ENCODE peak calls at places on chromosomes 7 and 10, in six cellular contexts. M is lung; A is A549; B is iPS DF 6.9; O is CD4-positive, CD25-positive, alpha-beta regulatory T cell; W is adrenal gland. D is an unnamed sample. For H3K9me3, the result is how much of the 10 kb centered on the place peaks cover.

GRCh38 chr7:44155191-44156185 is 14.4 kb upstream of the MYL7 start:
- DNase-seq in O (no peak), B (no peak), M (no peak), A (no peak), W (no peak), D (no peak)

GRCh38 chr7:15929406-15929805 is 242.9 kb upstream of the MEOX2 start:
- DNase-seq in A (no peak), W (no peak), M (no peak), O (no peak), B (no peak), D (no peak)

GRCh38 chr10:35639651-35640311 is 2.3 kb downstream of the FZD8 start:
- DNase-seq in O (no peak), A (peak), B (no peak), W (no peak), M (no peak), D (peak)

GRCh38 chr7:158957921-158958471 is 101.6 kb downstream of the DYNC2I1 start:
- DNase-seq in O (peak), W (no peak), A (no peak), B (no peak), M (peak), D (no peak)

GRCh38 chr7:132351858-132352539 is 224.3 kb downstream of the PLXNA4 start:
- DNase-seq in M (no peak), O (no peak), B (no peak), W (no peak), A (no peak), D (no peak)

GRCh38 chr10:112721080-112721698 is 228.9 kb upstream of the TCF7L2 start:
- DNase-seq in M (no peak), O (no peak), W (no peak), A (peak), B (peak), D (peak)

GRCh38 chr10:112299456-112299855 is 16.3 kb downstream of the TECTB start:
- DNase-seq in W (no peak), B (no peak), O (no peak), M (no peak), A (no peak), D (peak)

GRCh38 chr10:6564367-6564766 is 15.7 kb downstream of the PRKCQ start:
- DNase-seq in W (no peak), A (no peak), B (no peak), O (no peak), M (no peak), D (no peak)

GRCh38 chr10:127151981-127152699 is 44.3 kb downstream of the INSYN2A start:
- DNase-seq in W (no peak), A (peak), B (no peak), M (peak), O (no peak), D (no peak)

GRCh38 chr10:93566435-93567276 is at the start of gene FFAR4:
- DNase-seq in B (no peak), A (peak), O (no peak), M (no peak), W (peak), D (peak)

GRCh38 chr10:95414016-95414830 is 123.4 kb upstream of the PDLIM1 start:
- DNase-seq in M (no peak), A (no peak), O (no peak), W (no peak), B (no peak), D (no peak)

GRCh38 chr10:33381897-33382578 is 47.6 kb upstream of the NRP1 start:
- DNase-seq in O (no peak), A (no peak), W (no peak), M (no peak), B (no peak), D (no peak)

GRCh38 chr10:123494409-123494808 is 171.7 kb upstream of the GPR26 start:
- DNase-seq in A (no peak), B (no peak), O (no peak), M (no peak), W (no peak), D (no peak)

GRCh38 chr7:120588862-120589261 is 269.1 kb downstream of the TSPAN12 start:
- DNase-seq in B (no peak), M (no peak), A (no peak), O (no peak), W (no peak), D (no peak)

GRCh38 chr7:922334-923107 is 32.0 kb downstream of the ADAP1 start:
- DNase-seq in B (no peak), A (no peak), M (no peak), W (no peak), O (no peak), D (no peak)

GRCh38 chr7:132065973-132066611 is 509.7 kb upstream of the PODXL start:
- DNase-seq in A (no peak), W (no peak), B (no peak), O (no peak), M (no peak), D (no peak)

GRCh38 chr10:132955479-132955878 is 13.1 kb upstream of the CFAP46 start:
- DNase-seq in O (no peak), W (no peak), M (no peak), A (no peak), B (no peak), D (no peak)

GRCh38 chr10:97004591-97004990 is 172.5 kb downstream of the LCOR start:
- DNase-seq in B (no peak), W (peak), O (no peak), A (no peak), M (no peak), D (no peak)

GRCh38 chr7:33730958-33731357 is 174.4 kb upstream of the BMPER start:
- DNase-seq in B (no peak), O (no peak), A (no peak), M (no peak), W (no peak), D (no peak)

GRCh38 chr10:127935115-127935561 is 28.2 kb downstream of the PTPRE start:
- DNase-seq in O (no peak), A (no peak), B (no peak), W (no peak), M (no peak), D (no peak)

GRCh38 chr7:105036217-105037168 is 22.5 kb downstream of the KMT2E start:
- DNase-seq in M (no peak), A (no peak), B (no peak), W (no peak), O (no peak), D (no peak)

GRCh38 chr10:97042716-97043562 is 142.8 kb downstream of the SLIT1 start:
- DNase-seq in B (no peak), M (no peak), W (no peak), O (no peak), A (no peak), D (no peak)

GRCh38 chr10:48406204-48406603 is 99.7 kb downstream of the MAPK8 start:
- DNase-seq in M (no peak), A (peak), W (no peak), B (no peak), O (no peak), D (no peak)

GRCh38 chr7:116515584-116515983 is 9.3 kb upstream of the CAV1 start:
- DNase-seq in O (no peak), B (no peak), W (no peak), M (no peak), A (no peak), D (no peak)

GRCh38 chr7:101902680-101903504 is 85.5 kb downstream of the CUX1 start:
- DNase-seq in M (no peak), O (no peak), B (no peak), A (no peak), W (no peak), D (no peak)

GRCh38 chr7:138089080-138089901 is 13.0 kb downstream of the AKR1D1 start:
- DNase-seq in W (peak), A (peak), B (no peak), O (no peak), M (no peak), D (no peak)

GRCh38 chr7:30727061-30727945 is 24.6 kb upstream of the INMT start:
- DNase-seq in W (no peak), O (peak), M (no peak), B (no peak), A (no peak), D (no peak)

GRCh38 chr7:45241339-45242109 is 83.9 kb downstream of the RAMP3 start:
- DNase-seq in M (peak), O (no peak), W (no peak), B (no peak), A (peak), D (no peak)

GRCh38 chr10:33900591-33900990 is 566.1 kb upstream of the NRP1 start:
- DNase-seq in W (no peak), A (no peak), B (no peak), M (no peak), O (no peak), D (no peak)

GRCh38 chr7:42770106-42770505 is 141.8 kb downstream of the C7orf25 start:
- DNase-seq in M (no peak), A (no peak), O (no peak), B (no peak), W (no peak), D (no peak)

GRCh38 chr10:77927343-77928256 is 1.0 kb upstream of the DLG5 start:
- DNase-seq in M (no peak), W (no peak), O (no peak), A (no peak), B (no peak), D (no peak)

GRCh38 chr10:102462512-102463054 is 11.2 kb upstream of the C10orf95 start:
- DNase-seq in M (no peak), B (no peak), A (no peak), W (no peak), O (no peak), D (no peak)

GRCh38 chr10:113945075-113945686 is 90.7 kb downstream of the NHLRC2 start:
- DNase-seq in W (no peak), O (no peak), A (peak), B (no peak), M (peak), D (no peak)

GRCh38 chr10:103969436-103969835 is 2.5 kb downstream of the SLK start:
- DNase-seq in M (no peak), A (no peak), W (no peak), O (no peak), B (no peak), D (no peak)

GRCh38 chr10:12603766-12604470 is 254.6 kb downstream of the CAMK1D start:
- DNase-seq in M (no peak), B (no peak), W (no peak), O (no peak), A (no peak), D (no peak)

GRCh38 chr10:76684968-76685367 is 952.6 kb downstream of the KCNMA1 start:
- DNase-seq in B (no peak), W (no peak), O (no peak), A (no peak), M (no peak), D (no peak)

GRCh38 chr7:128215739-128216138 is 25.3 kb upstream of the LEP start:
- DNase-seq in W (no peak), A (no peak), M (no peak), O (no peak), B (no peak), D (no peak)

GRCh38 chr10:6086375-6087233 is 2.2 kb upstream of the RBM17 start:
- DNase-seq in W (peak), A (peak), M (peak), B (peak), O (peak), D (peak)

GRCh38 chr7:70052691-70053090 is 454.4 kb downstream of the AUTS2 start:
- DNase-seq in W (no peak), A (no peak), B (no peak), O (no peak), M (no peak), D (no peak)

GRCh38 chr7:136067277-136067676 is 90.1 kb upstream of the MTPN start:
- DNase-seq in A (no peak), O (no peak), W (no peak), B (no peak), M (no peak), D (no peak)

GRCh38 chr7:136066304-136067143 is 89.4 kb upstream of the MTPN start:
- DNase-seq in B (no peak), W (no peak), O (no peak), M (no peak), A (no peak), D (no peak)

GRCh38 chr7:136072447-136072846 is 95.3 kb upstream of the MTPN start:
- DNase-seq in M (no peak), O (no peak), A (no peak), B (no peak), W (no peak), D (no peak)

GRCh38 chr7:136071106-136071505 is 93.9 kb upstream of the MTPN start:
- DNase-seq in M (no peak), O (no peak), W (no peak), B (no peak), A (no peak), D (no peak)

GRCh38 chr7:136069840-136070529 is 92.8 kb upstream of the MTPN start:
- DNase-seq in M (no peak), A (no peak), O (no peak), B (no peak), W (no peak), D (no peak)
- H3K27ac ChIP-seq in M (no peak), A (no peak), O (no peak), B (no peak), W (no peak), D (no peak)

DNA sequence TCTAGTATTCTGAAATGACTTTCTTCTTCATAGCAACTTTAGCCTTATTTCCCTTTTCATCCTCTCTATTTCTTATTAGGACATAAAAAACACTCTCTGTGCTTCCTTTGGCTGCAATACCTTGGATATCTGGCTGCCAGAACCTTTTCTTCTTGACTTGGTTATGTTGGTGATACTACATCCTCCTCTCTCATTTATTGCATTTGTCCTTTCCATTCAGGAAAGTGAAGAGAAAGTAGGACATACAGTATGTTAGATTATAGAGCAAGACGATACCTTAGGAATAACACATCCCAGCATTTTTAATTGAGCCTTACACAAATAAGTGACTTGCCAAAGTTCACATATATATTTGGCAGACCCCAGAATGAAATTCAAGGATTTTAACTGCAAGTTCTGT is 210.1 kb upstream of the PPP1R3A start:
- DNase-seq in O (no peak), M (no peak), B (no peak), A (no peak), W (no peak), D (no peak)
- H3K4me3 ChIP-seq in O (no peak), M (no peak), B (no peak), A (no peak), W (no peak), D (no peak)

GRCh38 chr7:28953628-28954027 is 4.5 kb downstream of the TRIL start:
- DNase-seq in O (no peak), B (no peak), A (no peak), W (no peak), M (peak), D (no peak)
- H3K9me3 ChIP-seq in O (under half), B (under half), A (under half), W (under half), M (under half), D (under half)

DNA sequence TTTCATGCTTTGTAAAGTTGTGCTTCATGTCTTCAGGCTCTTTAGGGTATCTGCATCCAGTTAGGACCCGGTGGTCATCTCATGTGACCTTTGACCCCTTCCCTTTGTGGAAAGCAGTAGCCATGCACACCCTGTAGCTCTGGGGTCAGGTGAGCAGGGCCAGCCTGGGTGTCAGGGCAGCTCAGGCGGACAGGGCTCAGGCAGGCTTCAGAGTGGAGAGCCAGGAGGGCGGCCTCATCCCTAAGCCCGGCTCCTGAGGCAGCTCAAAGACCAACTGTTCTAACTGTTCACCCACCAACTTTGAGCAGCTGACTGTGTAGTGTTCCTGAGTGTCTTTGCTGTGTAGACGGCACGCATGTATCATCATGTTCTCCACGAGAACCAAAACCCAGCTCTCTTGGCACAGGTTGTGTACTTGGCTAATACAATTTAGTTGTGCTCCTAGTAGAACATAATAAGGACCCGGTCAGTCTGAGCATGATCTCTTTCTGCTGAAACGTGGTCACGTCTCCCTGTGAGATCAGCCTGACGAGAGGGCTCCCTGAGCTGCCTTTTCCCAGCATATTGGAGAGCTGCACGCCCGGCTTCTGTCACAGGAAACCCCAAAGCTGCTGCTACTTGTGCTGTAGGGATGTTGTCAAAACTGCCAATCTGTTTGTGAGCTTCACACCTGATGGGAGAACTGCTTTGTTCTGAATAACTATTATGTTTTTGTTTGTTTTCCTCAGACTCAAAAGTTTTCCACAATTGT is 30.0 kb downstream of the EEPD1 start:
- DNase-seq in B (no peak), M (no peak), O (no peak), A (no peak), W (no peak), D (no peak)
- H3K27ac ChIP-seq in B (no peak), M (no peak), O (no peak), A (no peak), W (peak), D (no peak)

GRCh38 chr10:23383637-23384036 is 39.0 kb upstream of the C10orf67 start:
- DNase-seq in O (no peak), W (no peak), B (no peak), M (no peak), A (no peak), D (no peak)
- H3K4me3 ChIP-seq in O (no peak), W (no peak), B (no peak), M (no peak), A (no peak), D (no peak)